ENCODE peak calls at places on chromosomes 7 and 10, in five cellular contexts. R, Z, J, W and U are unnamed samples.

GRCh38 chr7:118684796-118685195 is 460.3 kb downstream of the ANKRD7 start:
- DNase-seq in R (no peak), Z (no peak), J (no peak), W (no peak), U (no peak)

GRCh38 chr7:38858281-38858884 is 50.6 kb downstream of the VPS41 start:
- DNase-seq in R (no peak), Z (no peak), J (peak; percentile 85), W (no peak), U (peak; percentile 75)

GRCh38 chr7:27106181-27106905 is 3.9 kb upstream of the HOXA2 start:
- DNase-seq in R (peak; percentile 77), Z (no peak), J (peak; percentile 53), W (no peak), U (peak; percentile 48)

GRCh38 chr7:15709978-15710377 is 23.5 kb upstream of the MEOX2 start:
- DNase-seq in R (no peak), Z (no peak), J (no peak), W (no peak), U (no peak)

GRCh38 chr10:29443745-29444523 is 155.1 kb downstream of the LYZL1 start:
- DNase-seq in R (peak; percentile 45), Z (no peak), J (peak; percentile 38), W (no peak), U (peak; percentile 37)

GRCh38 chr7:24715661-24716479 is 41.4 kb downstream of the GSDME start:
- DNase-seq in R (peak; percentile 71), Z (no peak), J (peak; percentile 61), W (no peak), U (no peak)

GRCh38 chr7:6590645-6591110 is 857 bp downstream of the INTS15 start:
- DNase-seq in R (no peak), Z (no peak), J (no peak), W (no peak), U (peak; percentile 35)

GRCh38 chr10:110372656-110373055 is 67.9 kb upstream of the SMNDC1 start:
- DNase-seq in R (no peak), Z (no peak), J (no peak), W (no peak), U (no peak)

GRCh38 chr10:8844141-8844540 is 789.7 kb downstream of the GATA3 start:
- DNase-seq in R (no peak), Z (no peak), J (no peak), W (no peak), U (peak; percentile 79)

GRCh38 chr10:88033793-88034192 is 170.4 kb downstream of the PTEN start:
- DNase-seq in R (peak; percentile 44), Z (no peak), J (no peak), W (no peak), U (no peak)

GRCh38 chr7:74272305-74273038 is 16.7 kb upstream of the CLIP2 start:
- DNase-seq in R (peak; percentile 72), Z (no peak), J (peak; percentile 99), W (no peak), U (peak; percentile 76)

GRCh38 chr10:42754155-42755027 is 28.2 kb upstream of the BMS1 start:
- DNase-seq in R (peak; percentile 60), Z (peak; percentile 30), J (peak; percentile 25), W (no peak), U (no peak)

GRCh38 chr7:28114056-28114455 is 66.5 kb downstream of the JAZF1 start:
- DNase-seq in R (no peak), Z (no peak), J (no peak), W (no peak), U (no peak)

GRCh38 chr10:15433850-15434537 is 62.9 kb upstream of the FAM171A1 start:
- DNase-seq in R (no peak), Z (peak; percentile 53), J (peak; percentile 71), W (no peak), U (no peak)

GRCh38 chr10:69425513-69426298 is 9.0 kb upstream of the TACR2 start:
- DNase-seq in R (no peak), Z (no peak), J (no peak), W (no peak), U (peak; percentile 88)

GRCh38 chr10:79127151-79127961 is 58.6 kb downstream of the ZMIZ1 start:
- DNase-seq in R (peak; percentile 81), Z (no peak), J (peak; percentile 90), W (peak; percentile 36), U (peak; percentile 78)

GRCh38 chr10:21061184-21061583 is 164.1 kb upstream of the NEBL start:
- DNase-seq in R (no peak), Z (no peak), J (no peak), W (no peak), U (no peak)

GRCh38 chr10:93816123-93816747 is 58.5 kb downstream of the LGI1 start:
- DNase-seq in R (peak; percentile 69), Z (peak; percentile 59), J (peak; percentile 79), W (peak; percentile 21), U (peak; percentile 57)

GRCh38 chr7:69942557-69942956 is 344.3 kb downstream of the AUTS2 start:
- DNase-seq in R (no peak), Z (no peak), J (no peak), W (no peak), U (no peak)

GRCh38 chr7:6640246-6640721 is 3.2 kb downstream of the ZNF316 start:
- DNase-seq in R (peak; percentile 95), Z (no peak), J (peak; percentile 50), W (peak; percentile 51), U (no peak)

GRCh38 chr7:2612445-2613112 is 19.2 kb upstream of the TTYH3 start:
- DNase-seq in R (peak; percentile 98), Z (no peak), J (no peak), W (peak; percentile 49), U (no peak)

GRCh38 chr10:14102056-14102455 is 228.7 kb downstream of the FRMD4A start:
- DNase-seq in R (peak; percentile 47), Z (no peak), J (peak; percentile 15), W (no peak), U (no peak)

GRCh38 chr7:2438775-2439174 is 35.4 kb downstream of the CHST12 start:
- DNase-seq in R (no peak), Z (no peak), J (no peak), W (no peak), U (peak; percentile 32)

GRCh38 chr7:95845007-95845406 is 72.7 kb downstream of the DYNC1I1 start:
- DNase-seq in R (no peak), Z (no peak), J (no peak), W (no peak), U (no peak)

GRCh38 chr10:126397166-126397565 is 8.9 kb upstream of the ADAM12 start:
- DNase-seq in R (no peak), Z (no peak), J (no peak), W (no peak), U (no peak)

GRCh38 chr10:129759214-129760002 is 204.7 kb downstream of the EBF3 start:
- DNase-seq in R (peak; percentile 16), Z (no peak), J (no peak), W (no peak), U (no peak)

GRCh38 chr7:2016761-2017482 is 215.8 kb downstream of the MAD1L1 start:
- DNase-seq in R (no peak), Z (no peak), J (no peak), W (no peak), U (no peak)

GRCh38 chr10:92830478-92831389 is 17.6 kb upstream of the EXOC6 start:
- DNase-seq in R (no peak), Z (no peak), J (no peak), W (no peak), U (no peak)

GRCh38 chr10:6044651-6045599 is 17.2 kb downstream of the IL2RA start:
- DNase-seq in R (peak; percentile 3), Z (no peak), J (no peak), W (no peak), U (no peak)

GRCh38 chr10:23331567-23332290 is 12.9 kb downstream of the C10orf67 start:
- DNase-seq in R (no peak), Z (no peak), J (peak; percentile 78), W (no peak), U (peak; percentile 22)

GRCh38 chr10:29386347-29386999 is 97.6 kb downstream of the LYZL1 start:
- DNase-seq in R (no peak), Z (peak; percentile 23), J (peak; percentile 45), W (no peak), U (peak; percentile 15)

GRCh38 chr7:39375047-39375873 is 190.9 kb upstream of the YAE1 start:
- DNase-seq in R (no peak), Z (no peak), J (no peak), W (no peak), U (peak; percentile 51)

GRCh38 chr7:84248267-84248666 is 53.7 kb upstream of the SEMA3A start:
- DNase-seq in R (no peak), Z (no peak), J (peak; percentile 47), W (no peak), U (peak; percentile 9)

GRCh38 chr7:20219446-20220292 is 2.5 kb upstream of the MACC1 start:
- DNase-seq in R (peak; percentile 56), Z (no peak), J (peak; percentile 99), W (no peak), U (peak; percentile 97)

GRCh38 chr7:20216637-20217036 is 547 bp downstream of the MACC1 start:
- DNase-seq in R (no peak), Z (no peak), J (no peak), W (no peak), U (no peak)

GRCh38 chr7:20217193-20217948 is at the start of gene MACC1:
- DNase-seq in R (peak; percentile 90), Z (peak; percentile 23), J (no peak), W (peak; percentile 86), U (peak; percentile 85)

GRCh38 chr7:20219062-20219445 is 1.9 kb upstream of the MACC1 start:
- DNase-seq in R (no peak), Z (no peak), J (no peak), W (no peak), U (no peak)

DNA sequence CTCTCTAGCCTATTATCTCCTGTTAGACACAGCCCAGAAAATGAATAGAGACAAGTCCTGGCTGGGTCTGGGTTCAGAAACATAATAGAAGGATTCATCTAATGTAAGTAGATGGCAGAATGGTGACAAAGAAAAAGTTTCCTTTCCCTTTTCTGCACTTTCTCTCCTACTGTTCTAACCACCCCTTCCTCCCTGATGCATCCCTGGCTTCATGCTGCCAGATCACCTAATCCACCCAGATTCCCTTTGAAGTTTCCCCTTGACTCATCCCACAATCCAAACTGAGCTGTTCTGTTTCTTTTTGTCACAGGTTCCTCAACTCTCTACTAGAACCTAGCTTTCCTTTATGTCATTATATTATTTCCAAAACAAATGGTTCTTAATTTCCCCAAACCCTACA is 1.1 kb upstream of the MACC1 start:
- DNase-seq in R (no peak), Z (no peak), J (no peak), W (no peak), U (peak; percentile 5)
- H3K4me2 ChIP-seq in R (no peak overlapping the region), Z (no peak overlapping the region), J (no peak overlapping the region), W (peak overlapping the region; percentile 60), U (no peak overlapping the region)

DNA sequence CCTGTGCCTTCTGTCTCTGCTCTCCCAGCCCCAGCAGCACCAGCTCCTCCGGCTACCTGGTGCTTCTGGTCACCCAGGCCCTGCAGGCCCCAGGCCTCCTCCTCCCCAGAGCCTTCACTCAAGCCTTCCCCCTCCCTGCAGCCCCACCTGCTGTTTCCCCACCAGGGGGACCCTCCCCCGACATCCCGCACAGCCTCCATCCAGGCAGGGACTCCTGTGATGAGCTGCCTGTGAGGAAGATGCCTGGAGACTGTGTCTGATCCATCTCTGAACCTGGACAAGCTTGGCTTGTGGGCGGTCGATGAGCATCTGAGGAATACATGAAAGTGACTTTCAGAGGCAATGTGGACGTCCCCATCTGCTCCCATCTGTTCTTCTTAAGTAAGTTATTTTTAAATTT is 45.0 kb downstream of the RAMP3 start:
- DNase-seq in R (no peak), Z (no peak), J (no peak), W (no peak), U (no peak)
- H2BK12ac ChIP-seq in R (no peak overlapping the region), Z (no peak overlapping the region), J (no peak overlapping the region), W (no peak overlapping the region), U (no peak overlapping the region)

GRCh38 chr10:73625884-73626753 is 15.2 kb downstream of the MYOZ1 start:
- DNase-seq in R (peak; percentile 96), Z (peak; percentile 97), J (peak; percentile 98), W (peak; percentile 86), U (peak; percentile 96)
- H4K91ac ChIP-seq in R (no peak overlapping the region), Z (no peak overlapping the region), J (peak overlapping the region; percentile 75), W (peak overlapping the region; percentile 58), U (peak overlapping the region; percentile 86)

GRCh38 chr10:10542368-10542961 is 475.2 kb upstream of the CELF2 start:
- DNase-seq in R (no peak), Z (no peak), J (no peak), W (no peak), U (no peak)
- H3K4me2 ChIP-seq in R (no peak overlapping the region), Z (no peak overlapping the region), J (no peak overlapping the region), W (no peak overlapping the region), U (no peak overlapping the region)